ENCODE peak calls at places on chromosomes 12 and 14, in seven cellular contexts. O is fibroblast of lung, U is MM.1S, X is GM23248, M is PC-3, K is astrocyte, L is hepatocyte. A is an unnamed sample.

GRCh38 chr14:103451401-103451800 is 66.2 kb downstream of the MARK3 start:
- DNase-seq in X (no peak), L (no peak), O (no peak), U (no peak), M (no peak), K (no peak), A (no peak)

GRCh38 chr12:103350116-103350515 is 145.7 kb downstream of the C12orf42 start:
- DNase-seq in X (no peak), U (no peak), O (no peak), K (no peak), M (no peak), L (no peak), A (no peak)

GRCh38 chr14:98786456-98786855 is 485.5 kb downstream of the BCL11B start:
- DNase-seq in K (no peak), M (no peak), O (no peak), X (no peak), L (no peak), U (no peak), A (no peak)

GRCh38 chr14:50363734-50364113 is 33.0 kb downstream of the CDKL1 start:
- DNase-seq in K (no peak), U (peak; percentile 67), L (no peak), M (no peak), O (no peak), X (peak; percentile 69), A (no peak)

GRCh38 chr12:52127683-52128450 is 48.4 kb downstream of the SMIM41 start:
- DNase-seq in L (no peak), X (no peak), U (no peak), K (no peak), M (no peak), O (no peak), A (no peak)

GRCh38 chr14:45785240-45785639 is 532.2 kb upstream of the MIS18BP1 start:
- DNase-seq in O (no peak), X (no peak), L (peak; percentile 39), U (no peak), M (no peak), K (no peak), A (no peak)

GRCh38 chr14:104900639-104901512 is 23.8 kb upstream of the PLD4 start:
- DNase-seq in L (no peak), M (no peak), O (no peak), X (no peak), K (no peak), U (peak; percentile 37), A (no peak)

GRCh38 chr14:67820428-67820881 is 876 bp downstream of the RAD51B start:
- DNase-seq in M (peak; percentile 13), L (peak; percentile 64), K (peak; percentile 12), O (peak; percentile 16), U (no peak), X (peak; percentile 56), A (no peak)

GRCh38 chr12:47717046-47717442 is 8.2 kb downstream of the ENDOU start:
- DNase-seq in L (no peak), O (no peak), U (no peak), K (no peak), M (no peak), X (no peak), A (no peak)

GRCh38 chr12:62194616-62195015 is 65.6 kb upstream of the USP15 start:
- DNase-seq in X (peak; percentile 60), L (no peak), K (peak; percentile 27), U (no peak), M (peak; percentile 84), O (peak; percentile 52), A (no peak)

GRCh38 chr14:29906256-29906885 is 21.3 kb downstream of the PRKD1 start:
- DNase-seq in M (peak; percentile 95), L (no peak), U (no peak), K (peak; percentile 60), O (peak; percentile 73), X (peak; percentile 70), A (no peak)

GRCh38 chr12:50507930-50508329 is 3.1 kb downstream of the DIP2B start:
- DNase-seq in K (no peak), O (no peak), L (no peak), U (no peak), M (no peak), X (no peak), A (no peak)

GRCh38 chr12:12266873-12267634 is at the start of gene LRP6:
- DNase-seq in O (peak; percentile 97), K (peak; percentile 94), X (peak; percentile 97), U (peak; percentile 75), M (peak; percentile 81), L (peak; percentile 95), A (peak; percentile 94)

GRCh38 chr14:102279688-102280348 is 25.1 kb downstream of the MOK start:
- DNase-seq in K (peak; percentile 100), L (peak; percentile 57), U (no peak), M (peak; percentile 99), O (peak; percentile 100), X (peak; percentile 98), A (no peak)

GRCh38 chr12:122641976-122642375 is 61.2 kb downstream of the HCAR2 start:
- DNase-seq in M (peak; percentile 28), U (no peak), K (no peak), L (no peak), O (peak; percentile 15), X (peak; percentile 43), A (no peak)

GRCh38 chr12:50720501-50720900 is 43.4 kb upstream of the ATF1 start:
- DNase-seq in X (no peak), M (no peak), L (no peak), U (no peak), O (peak; percentile 5), K (no peak), A (no peak)

GRCh38 chr12:124556896-124557501 is 10.4 kb downstream of the NCOR2 start:
- DNase-seq in U (no peak), K (no peak), O (no peak), X (no peak), L (no peak), M (no peak), A (no peak)

GRCh38 chr12:22543246-22544037 is 900 bp downstream of the C2CD5 start:
- DNase-seq in M (peak; percentile 12), K (peak; percentile 31), O (peak; percentile 34), L (peak; percentile 76), X (peak; percentile 55), U (peak; percentile 69), A (no peak)

GRCh38 chr12:52198454-52199215 is 6.8 kb upstream of the KRT80 start:
- DNase-seq in X (no peak), M (no peak), U (no peak), K (no peak), L (no peak), O (no peak), A (no peak)

GRCh38 chr12:131090254-131091210 is 136.8 kb downstream of the ADGRD1 start:
- DNase-seq in K (no peak), O (no peak), M (peak; percentile 7), L (no peak), U (no peak), X (no peak), A (no peak)

GRCh38 chr12:132523576-132524331 is 33.8 kb downstream of the FBRSL1 start:
- DNase-seq in U (no peak), O (no peak), X (peak; percentile 70), M (peak; percentile 66), L (peak; percentile 74), K (no peak), A (no peak)

GRCh38 chr12:132527186-132527882 is 37.4 kb downstream of the FBRSL1 start:
- DNase-seq in M (no peak), X (no peak), L (no peak), O (no peak), K (no peak), U (no peak), A (no peak)

GRCh38 chr12:132524405-132524804 is 34.5 kb downstream of the FBRSL1 start:
- DNase-seq in O (peak; percentile 64), L (peak; percentile 68), K (peak; percentile 45), M (peak; percentile 98), U (no peak), X (no peak), A (no peak)

GRCh38 chr12:132525833-132526455 is 36.0 kb downstream of the FBRSL1 start:
- DNase-seq in X (no peak), U (no peak), O (no peak), K (no peak), M (no peak), L (no peak), A (no peak)

GRCh38 chr12:132525011-132525832 is 35.3 kb downstream of the FBRSL1 start:
- DNase-seq in X (no peak), O (no peak), K (no peak), M (no peak), L (no peak), U (no peak), A (no peak)
- H4K20me1 ChIP-seq in X (no peaks in the 10 kb centered on the region), O (no peaks in the 10 kb centered on the region), K (peaks cover 68% of the 10 kb centered on the region), M (peaks cover 16% of the 10 kb centered on the region), L (peaks cover 36% of the 10 kb centered on the region), U (no peaks in the 10 kb centered on the region), A (peaks cover 7% of the 10 kb centered on the region)

DNA sequence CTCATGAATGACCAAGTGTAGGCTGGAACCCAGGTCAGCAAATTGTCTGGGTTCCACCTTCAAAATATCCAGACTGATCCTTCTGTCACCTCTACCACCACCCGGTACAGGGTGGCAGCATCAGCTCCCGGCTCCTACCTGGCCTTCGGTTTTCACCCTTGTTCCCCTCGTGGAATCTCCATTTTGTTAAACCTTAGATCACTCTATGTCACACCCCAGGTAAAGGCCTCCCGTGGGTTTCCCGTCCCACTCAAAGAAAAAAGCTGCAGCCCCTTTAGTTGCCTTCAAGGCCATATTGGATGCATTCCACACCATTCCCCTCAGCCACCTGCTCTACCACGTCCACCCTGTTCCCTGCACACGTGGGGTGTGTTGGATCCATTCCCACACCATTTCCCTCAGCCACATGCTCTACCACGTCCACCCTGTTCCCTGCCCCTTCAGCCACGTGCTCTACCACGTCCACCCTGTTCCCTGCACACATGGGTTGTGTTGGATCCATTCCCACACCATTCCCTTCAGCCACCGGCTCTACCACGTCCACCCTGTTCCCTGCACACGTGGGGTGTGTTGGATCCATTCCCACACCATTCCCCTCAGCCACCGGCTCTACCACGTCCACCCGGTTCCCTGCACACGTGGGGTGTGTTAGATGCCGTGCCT is 23.8 kb downstream of the SLC6A13 start:
- DNase-seq in U (no peak), L (no peak), M (no peak), O (no peak), K (no peak), X (no peak), A (no peak)
- H4K20me1 ChIP-seq in U (no peaks in the 10 kb centered on the region), L (no peaks in the 10 kb centered on the region), M (no peaks in the 10 kb centered on the region), O (no peaks in the 10 kb centered on the region), K (no peaks in the 10 kb centered on the region), X (no peaks in the 10 kb centered on the region), A (no peaks in the 10 kb centered on the region)

GRCh38 chr14:96511667-96512066 is 9.5 kb downstream of the PAPOLA start:
- DNase-seq in K (no peak), O (no peak), L (no peak), M (no peak), U (no peak), X (no peak), A (no peak)
- H4K20me1 ChIP-seq in K (peaks cover 96% of the 10 kb centered on the region), O (peaks cover 9% of the 10 kb centered on the region), L (peaks cover 98% of the 10 kb centered on the region), M (peaks cover 89% of the 10 kb centered on the region), U (peaks cover 45% of the 10 kb centered on the region), X (peaks cover 55% of the 10 kb centered on the region), A (peaks cover 24% of the 10 kb centered on the region)

GRCh38 chr14:30961330-30961729 is 64.1 kb upstream of the AP4S1 start:
- DNase-seq in X (no peak), L (no peak), O (no peak), M (no peak), U (no peak), K (no peak), A (no peak)

GRCh38 chr14:30960216-30960615 is 65.2 kb upstream of the AP4S1 start:
- DNase-seq in K (no peak), U (no peak), L (no peak), M (no peak), X (no peak), O (no peak), A (no peak)

GRCh38 chr14:30957813-30958370 is 67.6 kb upstream of the AP4S1 start:
- DNase-seq in U (no peak), M (no peak), K (no peak), O (no peak), L (no peak), X (no peak), A (no peak)

GRCh38 chr14:30958555-30959407 is 66.7 kb upstream of the AP4S1 start:
- DNase-seq in X (no peak), O (no peak), U (no peak), K (no peak), L (no peak), M (no peak), A (no peak)
- H4K20me1 ChIP-seq in X (peaks cover 13% of the 10 kb centered on the region), O (no peaks in the 10 kb centered on the region), U (no peaks in the 10 kb centered on the region), K (peaks cover 67% of the 10 kb centered on the region), L (peaks cover 47% of the 10 kb centered on the region), M (no peaks in the 10 kb centered on the region), A (peaks cover 5% of the 10 kb centered on the region)